ENCODE peak calls at places on chromosomes 1 and 21, in four cellular contexts. V is WTC11, K is K562, B is HepG2. M is an unnamed sample.
A peak's percentile ranks its signal among the peaks of the same experiment; 100 is the strongest.

GRCh38 chr1:152533327-152533938 is 19.2 kb downstream of the CRCT1 start:
- DNase-seq in V (peak; percentile 22), K (peak; percentile 61), B (peak; percentile 48), M (peak; percentile 66)

GRCh38 chr1:167103236-167103894 is 9.5 kb downstream of the STYXL2 start:
- DNase-seq in V (no peak), K (no peak), B (no peak), M (no peak)

GRCh38 chr1:175725684-175726083 is 17.7 kb downstream of the TNR start:
- DNase-seq in V (peak; percentile 64), K (peak; percentile 66), B (peak; percentile 19), M (peak; percentile 45)

GRCh38 chr1:32062867-32063230 is 9.9 kb upstream of the TMEM39B start:
- DNase-seq in V (no peak), K (no peak), B (no peak), M (no peak)

GRCh38 chr1:185559684-185560310 is 174.4 kb upstream of the HMCN1 start:
- DNase-seq in V (peak; percentile 58), K (peak; percentile 70), B (peak; percentile 26), M (peak; percentile 44)

GRCh38 chr1:62318320-62318755 is 896 bp downstream of the KANK4 start:
- DNase-seq in V (peak; percentile 37), K (no peak), B (no peak), M (no peak)

GRCh38 chr1:27601771-27602509 is 2.0 kb downstream of the AHDC1 start:
- DNase-seq in V (no peak), K (no peak), B (no peak), M (no peak)

GRCh38 chr1:172719694-172720138 is 60.8 kb downstream of the FASLG start:
- DNase-seq in V (no peak), K (peak; percentile 61), B (peak; percentile 44), M (peak; percentile 59)

GRCh38 chr1:156115514-156116374 is 1.2 kb downstream of the LMNA start:
- DNase-seq in V (peak; percentile 59), K (peak; percentile 58), B (peak; percentile 41), M (no peak)

GRCh38 chr1:194846488-194846887 is 1660.1 kb upstream of the B3GALT2 start:
- DNase-seq in V (no peak), K (no peak), B (no peak), M (no peak)

GRCh38 chr1:180385144-180385543 is 117.2 kb downstream of the ACBD6 start:
- DNase-seq in V (no peak), K (no peak), B (no peak), M (no peak)

GRCh38 chr21:16192900-16193299 is 463.1 kb downstream of the USP25 start:
- DNase-seq in V (no peak), K (no peak), B (no peak), M (no peak)

GRCh38 chr1:18234790-18235242 is 127.2 kb downstream of the IGSF21 start:
- DNase-seq in V (peak; percentile 77), K (peak; percentile 66), B (peak; percentile 51), M (peak; percentile 79)

GRCh38 chr1:26996024-26996423 is 2.5 kb downstream of the TRNP1 start:
- DNase-seq in V (no peak), K (no peak), B (no peak), M (no peak)

GRCh38 chr1:180250499-180250770 is 20.4 kb downstream of the LHX4 start:
- DNase-seq in V (no peak), K (no peak), B (no peak), M (no peak)

GRCh38 chr1:166947398-166948043 is 27.8 kb downstream of the ILDR2 start:
- DNase-seq in V (peak; percentile 68), K (peak; percentile 12), B (no peak), M (no peak)

GRCh38 chr1:11537854-11538591 is 59.1 kb downstream of the DISP3 start:
- DNase-seq in V (no peak), K (no peak), B (no peak), M (no peak)

GRCh38 chr1:39158330-39159086 is 46.0 kb upstream of the MACF1 start:
- DNase-seq in V (peak; percentile 45), K (peak; percentile 93), B (peak; percentile 99), M (no peak)

GRCh38 chr1:19633106-19633505 is 11.0 kb upstream of the NBL1 start:
- DNase-seq in V (no peak), K (no peak), B (no peak), M (no peak)

GRCh38 chr1:226001852-226002666 is 2.9 kb upstream of the SDE2 start:
- DNase-seq in V (no peak), K (peak; percentile 93), B (peak; percentile 33), M (no peak)

GRCh38 chr1:78004719-78005346 is at the start of gene DNAJB4:
- DNase-seq in V (no peak), K (peak; percentile 96), B (peak; percentile 95), M (peak; percentile 83)

GRCh38 chr1:105591681-105592080 is 1464.8 kb upstream of the PRMT6 start:
- DNase-seq in V (no peak), K (no peak), B (no peak), M (no peak)

GRCh38 chr1:153677718-153678518 is 570 bp upstream of the NPR1 start:
- DNase-seq in V (peak; percentile 78), K (peak; percentile 72), B (no peak), M (peak; percentile 77)

GRCh38 chr1:171585715-171586114 is 36.3 kb upstream of the MYOCOS start:
- DNase-seq in V (no peak), K (no peak), B (no peak), M (no peak)

GRCh38 chr1:27455166-27455811 is 34.7 kb downstream of the WASF2 start:
- DNase-seq in V (no peak), K (no peak), B (no peak), M (no peak)

GRCh38 chr1:180150982-180151381 is 3.7 kb upstream of the QSOX1 start:
- DNase-seq in V (no peak), K (no peak), B (no peak), M (no peak)

GRCh38 chr1:205585835-205586785 is 45.7 kb downstream of the ELK4 start:
- DNase-seq in V (no peak), K (no peak), B (no peak), M (no peak)

GRCh38 chr1:178539291-178539690 is 26.4 kb downstream of the TEX35 start:
- DNase-seq in V (no peak), K (no peak), B (no peak), M (no peak)

GRCh38 chr1:94540440-94541174 is 952 bp downstream of the F3 start:
- DNase-seq in V (no peak), K (no peak), B (no peak), M (no peak)

GRCh38 chr1:66349277-66349676 is 184.7 kb upstream of the SGIP1 start:
- DNase-seq in V (no peak), K (no peak), B (no peak), M (no peak)

GRCh38 chr1:20785907-20786309 is 1.2 kb downstream of the HP1BP3 start:
- DNase-seq in V (no peak), K (no peak), B (peak; percentile 10), M (peak; percentile 11)

GRCh38 chr1:17561561-17561985 is 22.1 kb downstream of the ARHGEF10L start:
- DNase-seq in V (no peak), K (no peak), B (no peak), M (no peak)

DNA sequence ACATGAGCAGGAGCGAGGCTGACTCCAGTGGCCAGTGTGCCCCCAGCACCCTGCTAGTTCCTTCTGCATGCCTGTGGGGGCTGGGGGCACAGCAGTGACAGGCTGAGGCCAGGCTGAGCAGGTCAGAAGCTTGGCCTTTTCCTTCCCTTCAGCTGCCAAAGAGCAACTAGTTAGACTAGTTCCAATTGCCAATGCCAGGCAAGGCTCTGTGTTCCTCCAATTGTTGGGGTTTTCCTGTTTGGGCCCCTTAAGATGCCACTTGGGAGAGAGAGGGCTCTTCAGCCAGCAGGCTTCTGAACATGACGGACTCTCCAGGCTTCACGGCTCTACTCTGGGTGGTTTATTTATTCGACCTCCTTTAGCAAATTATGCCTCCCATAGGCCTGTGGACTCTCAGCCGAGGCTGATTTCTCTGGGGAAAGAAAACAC is 129.4 kb upstream of the ATP1A1 start:
- DNase-seq in V (no peak), K (no peak), B (no peak), M (no peak)
- TF ChIP-seq ELF4 in V (no peak), K (no peak), B (no peak), M (no peak)

GRCh38 chr1:161096514-161096913 is 1.6 kb upstream of the KLHDC9 start:
- DNase-seq in V (no peak), K (no peak), B (no peak), M (no peak)
- TF ChIP-seq ELF4 in V (no peak), K (no peak), B (no peak), M (no peak)

GRCh38 chr1:230191079-230191478 is 124.0 kb downstream of the GALNT2 start:
- DNase-seq in V (no peak), K (peak; percentile 80), B (no peak), M (no peak)
- TF ChIP-seq ELF4 in V (no peak), K (no peak), B (no peak), M (no peak)

GRCh38 chr1:52588027-52588426 is 14.1 kb upstream of the GPX7 start:
- DNase-seq in V (no peak), K (no peak), B (no peak), M (no peak)

GRCh38 chr1:52590275-52590674 is 11.9 kb upstream of the GPX7 start:
- DNase-seq in V (peak; percentile 20), K (no peak), B (no peak), M (no peak)

GRCh38 chr1:52592637-52593323 is 9.4 kb upstream of the GPX7 start:
- DNase-seq in V (no peak), K (no peak), B (no peak), M (no peak)

GRCh38 chr1:52585474-52585873 is 16.7 kb upstream of the GPX7 start:
- DNase-seq in V (no peak), K (no peak), B (no peak), M (no peak)

DNA sequence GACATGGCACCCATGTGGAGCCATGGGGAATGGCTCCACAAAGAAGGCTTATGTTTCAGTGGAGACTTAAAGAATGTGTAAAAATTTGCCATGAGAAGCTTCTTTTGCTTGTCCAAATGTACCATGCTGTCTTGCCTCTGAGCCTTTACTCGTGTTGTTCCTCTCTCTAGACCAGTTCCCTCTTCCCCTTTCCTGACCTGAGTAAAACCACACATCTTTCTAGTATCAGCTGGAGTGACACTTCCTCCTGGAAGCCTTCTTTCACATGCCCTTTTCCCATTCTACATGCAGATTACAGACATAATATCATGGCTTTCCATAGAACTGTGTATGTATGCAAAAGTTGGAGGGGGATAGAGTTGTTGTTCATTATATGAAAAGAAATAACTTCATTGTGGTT is 13.6 kb upstream of the GPX7 start:
- DNase-seq in V (no peak), K (no peak), B (no peak), M (no peak)
- TF ChIP-seq ELF4 in V (no peak), K (no peak), B (no peak), M (no peak)

DNA sequence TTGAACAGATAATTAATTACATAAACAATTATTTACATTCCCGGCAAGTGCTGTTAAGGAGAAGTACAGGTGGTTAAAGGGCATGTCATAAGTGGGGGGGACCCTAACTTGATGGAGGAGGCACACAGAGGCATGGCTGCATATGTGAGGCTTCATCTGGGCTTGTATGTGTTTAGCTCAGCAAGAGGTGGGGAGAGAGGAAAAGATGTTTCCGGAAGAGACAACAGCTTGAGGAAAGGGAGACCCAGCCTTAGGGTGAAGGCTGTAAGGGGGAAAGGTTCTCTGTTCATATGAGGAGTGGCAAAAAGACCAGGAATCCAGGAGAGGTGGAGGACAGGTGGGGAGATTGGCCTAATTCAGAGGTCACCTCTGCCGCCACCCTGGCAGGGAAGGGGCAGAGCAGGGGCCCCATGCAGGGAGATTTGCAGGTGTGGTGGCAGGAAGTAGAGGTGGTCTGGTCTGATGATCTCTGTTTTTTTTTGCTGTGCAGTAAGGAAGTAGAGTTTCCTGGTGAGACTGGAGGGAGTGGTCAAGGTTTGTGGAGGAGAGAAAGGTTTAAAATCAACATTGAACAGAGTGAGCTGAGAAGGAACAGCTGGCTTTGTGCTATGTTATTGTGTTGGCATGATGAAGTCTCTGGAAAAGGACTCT is 9.0 kb downstream of the TRAF5 start:
- DNase-seq in V (no peak), K (no peak), B (no peak), M (no peak)
- TF ChIP-seq ELF4 in V (no peak), K (no peak), B (no peak), M (no peak)

GRCh38 chr21:29436143-29436542 is 137.4 kb downstream of the BACH1 start:
- DNase-seq in V (no peak), K (no peak), B (no peak), M (no peak)
- TF ChIP-seq ELF4 in V (no peak), K (no peak), B (no peak), M (no peak)

M was measured in HEK293T.